ENCODE peak calls at places on chromosomes 13 and 19, in seven cellular contexts. One of them, this sample, is unnamed.
A peak's percentile ranks its signal among the peaks of the same experiment; 100 is the strongest.

GRCh38 chr19:37874784-37875183 is 31.6 kb downstream of the WDR87 start:
- DNase-seq in CD4-positive, alpha-beta memory T cell: no peak
- DNase-seq in EH: no peak
- DNase-seq in colonic mucosa: no peak
- DNase-seq in stimulated activated CD4-positive, alpha-beta T cell treated with anti-CD3 and anti-CD28 coated beads, Interleukin-4, amount 100 ng/mL, for 4 hours: no peak
- DNase-seq in tibial artery: no peak
- DNase-seq in left ventricle myocardium inferior: no peak
- DNase-seq in this sample: no peak

GRCh38 chr19:49592486-49593232 is 1.7 kb downstream of the PRR12 start:
- DNase-seq in CD4-positive, alpha-beta memory T cell: peak; percentile 53
- DNase-seq in EH: peak; percentile 30
- DNase-seq in colonic mucosa: peak; percentile 58
- DNase-seq in stimulated activated CD4-positive, alpha-beta T cell treated with anti-CD3 and anti-CD28 coated beads, Interleukin-4, amount 100 ng/mL, for 4 hours: no peak
- DNase-seq in tibial artery: no peak
- DNase-seq in left ventricle myocardium inferior: no peak
- DNase-seq in this sample: peak; percentile 34

GRCh38 chr19:48625891-48626327 is 6.6 kb downstream of the SPHK2 start:
- DNase-seq in CD4-positive, alpha-beta memory T cell: no peak
- DNase-seq in EH: no peak
- DNase-seq in colonic mucosa: peak; percentile 34
- DNase-seq in stimulated activated CD4-positive, alpha-beta T cell treated with anti-CD3 and anti-CD28 coated beads, Interleukin-4, amount 100 ng/mL, for 4 hours: no peak
- DNase-seq in tibial artery: peak; percentile 71
- DNase-seq in left ventricle myocardium inferior: no peak
- DNase-seq in this sample: no peak

GRCh38 chr19:53959176-53959757 is 3.5 kb upstream of the CACNG8 start:
- DNase-seq in CD4-positive, alpha-beta memory T cell: no peak
- DNase-seq in EH: no peak
- DNase-seq in colonic mucosa: no peak
- DNase-seq in stimulated activated CD4-positive, alpha-beta T cell treated with anti-CD3 and anti-CD28 coated beads, Interleukin-4, amount 100 ng/mL, for 4 hours: no peak
- DNase-seq in tibial artery: no peak
- DNase-seq in left ventricle myocardium inferior: no peak
- DNase-seq in this sample: no peak

GRCh38 chr19:13881692-13882418 is 4.9 kb downstream of the NANOS3 start:
- DNase-seq in CD4-positive, alpha-beta memory T cell: peak; percentile 66
- DNase-seq in EH: peak; percentile 75
- DNase-seq in colonic mucosa: peak; percentile 60
- DNase-seq in stimulated activated CD4-positive, alpha-beta T cell treated with anti-CD3 and anti-CD28 coated beads, Interleukin-4, amount 100 ng/mL, for 4 hours: peak; percentile 46
- DNase-seq in tibial artery: no peak
- DNase-seq in left ventricle myocardium inferior: no peak
- DNase-seq in this sample: no peak

GRCh38 chr19:48121909-48122371 is 11.3 kb upstream of the PLA2G4C start:
- DNase-seq in CD4-positive, alpha-beta memory T cell: no peak
- DNase-seq in EH: peak; percentile 86
- DNase-seq in colonic mucosa: no peak
- DNase-seq in stimulated activated CD4-positive, alpha-beta T cell treated with anti-CD3 and anti-CD28 coated beads, Interleukin-4, amount 100 ng/mL, for 4 hours: no peak
- DNase-seq in tibial artery: no peak
- DNase-seq in left ventricle myocardium inferior: no peak
- DNase-seq in this sample: no peak

GRCh38 chr13:41720839-41721561 is 239.9 kb downstream of the VWA8 start:
- DNase-seq in CD4-positive, alpha-beta memory T cell: no peak
- DNase-seq in EH: no peak
- DNase-seq in colonic mucosa: no peak
- DNase-seq in stimulated activated CD4-positive, alpha-beta T cell treated with anti-CD3 and anti-CD28 coated beads, Interleukin-4, amount 100 ng/mL, for 4 hours: no peak
- DNase-seq in tibial artery: no peak
- DNase-seq in left ventricle myocardium inferior: no peak
- DNase-seq in this sample: no peak

GRCh38 chr19:35773020-35773809 is 2.1 kb upstream of the ARHGAP33 start:
- DNase-seq in CD4-positive, alpha-beta memory T cell: peak; percentile 20
- DNase-seq in EH: no peak
- DNase-seq in colonic mucosa: no peak
- DNase-seq in stimulated activated CD4-positive, alpha-beta T cell treated with anti-CD3 and anti-CD28 coated beads, Interleukin-4, amount 100 ng/mL, for 4 hours: no peak
- DNase-seq in tibial artery: no peak
- DNase-seq in left ventricle myocardium inferior: no peak
- DNase-seq in this sample: no peak

GRCh38 chr13:26983533-26984315 is 187.9 kb downstream of the USP12 start:
- DNase-seq in CD4-positive, alpha-beta memory T cell: no peak
- DNase-seq in EH: peak; percentile 45
- DNase-seq in colonic mucosa: no peak
- DNase-seq in stimulated activated CD4-positive, alpha-beta T cell treated with anti-CD3 and anti-CD28 coated beads, Interleukin-4, amount 100 ng/mL, for 4 hours: no peak
- DNase-seq in tibial artery: peak; percentile 17
- DNase-seq in left ventricle myocardium inferior: no peak
- DNase-seq in this sample: no peak

GRCh38 chr19:4636151-4636717 is 3.1 kb upstream of the TNFAIP8L1 start:
- DNase-seq in CD4-positive, alpha-beta memory T cell: peak; percentile 54
- DNase-seq in EH: peak; percentile 59
- DNase-seq in colonic mucosa: peak; percentile 65
- DNase-seq in stimulated activated CD4-positive, alpha-beta T cell treated with anti-CD3 and anti-CD28 coated beads, Interleukin-4, amount 100 ng/mL, for 4 hours: peak; percentile 56
- DNase-seq in tibial artery: no peak
- DNase-seq in left ventricle myocardium inferior: peak; percentile 74
- DNase-seq in this sample: peak; percentile 82

GRCh38 chr19:42254850-42255765 is at the start of gene ERF:
- DNase-seq in CD4-positive, alpha-beta memory T cell: peak; percentile 92
- DNase-seq in EH: peak; percentile 90
- DNase-seq in colonic mucosa: peak; percentile 95
- DNase-seq in stimulated activated CD4-positive, alpha-beta T cell treated with anti-CD3 and anti-CD28 coated beads, Interleukin-4, amount 100 ng/mL, for 4 hours: peak; percentile 91
- DNase-seq in tibial artery: peak; percentile 97
- DNase-seq in left ventricle myocardium inferior: peak; percentile 95
- DNase-seq in this sample: peak; percentile 95

GRCh38 chr19:11164879-11165406 is 9.4 kb upstream of the SPC24 start:
- DNase-seq in CD4-positive, alpha-beta memory T cell: no peak
- DNase-seq in EH: peak; percentile 90
- DNase-seq in colonic mucosa: peak; percentile 62
- DNase-seq in stimulated activated CD4-positive, alpha-beta T cell treated with anti-CD3 and anti-CD28 coated beads, Interleukin-4, amount 100 ng/mL, for 4 hours: no peak
- DNase-seq in tibial artery: peak; percentile 96
- DNase-seq in left ventricle myocardium inferior: peak; percentile 89
- DNase-seq in this sample: no peak

GRCh38 chr13:113768018-113768905 is 9.2 kb downstream of the TMEM255B start:
- DNase-seq in CD4-positive, alpha-beta memory T cell: no peak
- DNase-seq in EH: no peak
- DNase-seq in colonic mucosa: no peak
- DNase-seq in stimulated activated CD4-positive, alpha-beta T cell treated with anti-CD3 and anti-CD28 coated beads, Interleukin-4, amount 100 ng/mL, for 4 hours: no peak
- DNase-seq in tibial artery: peak; percentile 45
- DNase-seq in left ventricle myocardium inferior: no peak
- DNase-seq in this sample: no peak

GRCh38 chr13:21015284-21015683 is 46.1 kb downstream of the LATS2 start:
- DNase-seq in CD4-positive, alpha-beta memory T cell: no peak
- DNase-seq in EH: peak; percentile 43
- DNase-seq in colonic mucosa: no peak
- DNase-seq in stimulated activated CD4-positive, alpha-beta T cell treated with anti-CD3 and anti-CD28 coated beads, Interleukin-4, amount 100 ng/mL, for 4 hours: no peak
- DNase-seq in tibial artery: peak; percentile 13
- DNase-seq in left ventricle myocardium inferior: no peak
- DNase-seq in this sample: no peak

GRCh38 chr13:83752141-83752540 is 130.1 kb downstream of the SLITRK1 start:
- DNase-seq in CD4-positive, alpha-beta memory T cell: no peak
- DNase-seq in EH: peak; percentile 83
- DNase-seq in colonic mucosa: no peak
- DNase-seq in stimulated activated CD4-positive, alpha-beta T cell treated with anti-CD3 and anti-CD28 coated beads, Interleukin-4, amount 100 ng/mL, for 4 hours: no peak
- DNase-seq in tibial artery: no peak
- DNase-seq in left ventricle myocardium inferior: no peak
- DNase-seq in this sample: no peak